ENCODE peak calls at places on chromosomes 2 and 18, in seven cellular contexts. M is aorta, E is neuronal stem cell, X is left ventricle myocardium inferior, Y is psoas muscle, O is transverse colon, S is K562. P is an unnamed sample. For H3K9me3, the result is how much of the 10 kb centered on the place peaks cover.

GRCh38 chr2:240229603-240230423 is 89.4 kb upstream of the OTOS start:
- DNase-seq in E (no peak), M (no peak), S (no peak), X (no peak), Y (no peak), O (no peak), P (no peak)

GRCh38 chr2:26481705-26482104 is 3.8 kb upstream of the OTOF start:
- DNase-seq in Y (no peak), X (no peak), O (no peak), E (no peak), S (no peak), M (no peak), P (no peak)

GRCh38 chr18:58866261-58867232 is 1.9 kb downstream of the ZNF532 start:
- DNase-seq in E (no peak), M (no peak), O (no peak), S (no peak), X (no peak), Y (no peak), P (peak)

GRCh38 chr2:67165141-67165990 is 231.8 kb upstream of the ETAA1 start:
- DNase-seq in S (no peak), X (no peak), Y (no peak), M (no peak), E (no peak), O (no peak), P (no peak)

GRCh38 chr2:137115081-137115713 is 349.9 kb downstream of the THSD7B start:
- DNase-seq in M (no peak), Y (no peak), O (no peak), E (no peak), S (no peak), X (no peak), P (no peak)

GRCh38 chr18:57807336-57808117 is 4.4 kb upstream of the ATP8B1 start:
- DNase-seq in M (no peak), X (no peak), E (no peak), Y (no peak), S (no peak), O (no peak), P (no peak)

GRCh38 chr2:71930073-71930681 is 217.5 kb downstream of the CYP26B1 start:
- DNase-seq in S (no peak), X (no peak), E (no peak), M (no peak), Y (no peak), O (peak), P (no peak)

GRCh38 chr2:47984041-47984440 is 77.7 kb upstream of the FBXO11 start:
- DNase-seq in M (no peak), E (no peak), S (no peak), Y (no peak), X (no peak), O (no peak), P (peak)

GRCh38 chr2:96503637-96504243 is 1.4 kb downstream of the NEURL3 start:
- DNase-seq in S (no peak), O (no peak), Y (no peak), E (no peak), M (no peak), X (no peak), P (no peak)

GRCh38 chr2:50491541-50492114 is 540.3 kb downstream of the NRXN1 start:
- DNase-seq in O (peak), X (no peak), M (no peak), E (peak), S (peak), Y (no peak), P (no peak)

DNA sequence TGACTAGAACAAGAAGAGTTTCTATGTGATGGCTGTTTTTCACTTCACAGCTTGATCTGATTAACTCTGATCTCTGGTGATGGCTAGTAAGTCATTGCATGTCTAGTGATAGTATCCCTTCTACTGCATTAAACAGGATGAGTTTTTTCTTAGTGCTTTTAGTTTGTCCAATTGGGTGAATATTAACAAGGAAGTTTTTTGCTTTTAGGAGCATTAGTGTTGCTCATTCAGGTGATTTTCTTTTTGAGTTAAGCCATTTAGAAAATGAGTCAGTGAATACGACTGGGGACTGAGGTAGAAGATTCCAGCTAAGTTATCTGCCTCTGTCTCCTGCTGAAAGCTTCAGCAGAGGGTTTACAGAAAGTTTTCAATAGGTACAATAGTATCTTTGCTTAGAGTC is 306.7 kb downstream of the PIK3C3 start:
- DNase-seq in E (no peak), S (no peak), O (no peak), Y (no peak), M (no peak), X (no peak), P (no peak)
- H3K9me3 ChIP-seq in E (under half), S (under half), O (under half), Y (under half), M (under half), X (under half), P (under half)

GRCh38 chr18:79733996-79734770 is 54.6 kb downstream of the CTDP1 start:
- DNase-seq in Y (no peak), E (no peak), O (no peak), S (no peak), M (peak), X (peak), P (no peak)

GRCh38 chr18:79732721-79733025 is 53.1 kb downstream of the CTDP1 start:
- DNase-seq in O (no peak), Y (no peak), S (no peak), M (no peak), X (no peak), E (no peak), P (no peak)

GRCh38 chr18:79735071-79735980 is 55.7 kb downstream of the CTDP1 start:
- DNase-seq in E (no peak), O (no peak), X (peak), M (peak), Y (no peak), S (no peak), P (peak)

GRCh38 chr18:79730804-79731203 is 51.2 kb downstream of the CTDP1 start:
- DNase-seq in M (no peak), X (no peak), E (no peak), Y (no peak), S (no peak), O (no peak), P (no peak)

GRCh38 chr18:79733135-79733609 is 53.6 kb downstream of the CTDP1 start:
- DNase-seq in E (no peak), M (no peak), O (no peak), X (no peak), Y (no peak), S (no peak), P (no peak)
- H3K9me3 ChIP-seq in E (half or more), M (under half), O (under half), X (under half), Y (under half), S (under half), P (under half)

GRCh38 chr2:89818873-89819272 is 1127.4 kb downstream of the RPIA start:
- DNase-seq in Y (no peak), M (no peak), X (no peak), S (no peak), E (no peak), O (no peak), P (no peak)

GRCh38 chr2:89820248-89820647 is 1128.8 kb downstream of the RPIA start:
- DNase-seq in M (no peak), E (no peak), S (no peak), X (no peak), O (no peak), Y (no peak), P (no peak)

GRCh38 chr2:89819809-89820208 is 1128.3 kb downstream of the RPIA start:
- DNase-seq in O (no peak), X (no peak), E (no peak), S (no peak), M (no peak), Y (no peak), P (no peak)

GRCh38 chr2:89823556-89823955 is 1132.1 kb downstream of the RPIA start:
- DNase-seq in E (no peak), M (no peak), X (no peak), O (no peak), Y (no peak), S (no peak), P (no peak)

GRCh38 chr2:89821455-89821945 is 1130.0 kb downstream of the RPIA start:
- DNase-seq in S (no peak), M (no peak), Y (no peak), E (no peak), O (no peak), X (no peak), P (no peak)
- H3K9me3 ChIP-seq in S (under half), M (under half), Y (under half), E (under half), O (under half), X (under half), P (under half)

DNA sequence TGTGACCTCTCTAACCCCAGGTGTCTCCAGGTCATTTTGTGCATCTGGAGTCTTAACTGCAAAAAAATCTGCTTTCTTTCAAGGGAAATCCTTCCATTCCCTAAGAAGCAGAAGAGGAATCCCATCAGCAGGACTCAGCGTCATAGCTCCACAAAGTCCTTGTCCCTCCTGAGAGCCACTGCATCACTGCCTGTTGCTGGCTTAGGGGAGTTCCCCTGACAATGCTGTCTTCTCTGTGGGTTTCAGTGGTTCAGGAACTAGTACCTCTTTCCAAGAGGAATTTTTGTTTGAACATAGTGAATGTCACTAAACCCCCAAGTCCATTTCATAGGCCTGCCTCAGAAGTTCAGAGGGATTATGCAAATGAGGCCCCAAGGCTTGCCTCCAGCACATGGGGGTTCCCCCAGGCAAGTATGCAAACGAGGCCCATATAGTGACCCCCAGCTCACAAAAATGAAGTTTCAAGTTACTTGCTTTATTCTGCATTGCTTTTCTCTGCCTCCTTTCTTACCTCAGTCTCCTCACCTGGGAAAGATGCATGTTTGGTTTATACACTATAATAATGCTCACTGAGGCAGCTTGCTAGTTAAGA is 513.9 kb upstream of the MEX3C start:
- DNase-seq in O (no peak), M (no peak), E (no peak), S (no peak), Y (no peak), X (no peak), P (no peak)
- H3K9me3 ChIP-seq in O (under half), M (under half), E (under half), S (under half), Y (under half), X (under half), P (under half)

DNA sequence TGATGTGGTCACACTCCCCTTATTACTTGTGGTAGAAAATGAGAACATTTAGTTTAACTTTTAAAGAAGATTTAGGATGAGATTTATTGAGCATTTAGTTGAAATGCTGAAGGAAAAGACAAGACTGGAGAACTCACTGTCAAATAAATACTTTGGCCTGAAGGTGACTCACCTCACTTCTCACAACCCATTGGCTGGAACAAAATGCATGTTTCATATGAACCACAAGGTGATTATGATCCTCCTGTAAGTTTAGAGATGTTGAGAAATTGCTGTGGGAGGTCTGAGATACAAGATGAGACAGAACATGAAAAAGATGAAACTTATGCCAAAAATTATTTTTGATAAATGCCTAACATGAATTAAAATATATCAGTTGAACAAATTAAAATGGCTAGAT is 1004.5 kb downstream of the SOCS6 start:
- DNase-seq in M (no peak), Y (no peak), S (no peak), X (no peak), E (no peak), O (no peak), P (no peak)
- H3K9me3 ChIP-seq in M (under half), Y (under half), S (under half), X (under half), E (under half), O (under half), P (under half)

GRCh38 chr18:10231220-10231619 is 223.2 kb upstream of the APCDD1 start:
- DNase-seq in X (no peak), E (no peak), O (no peak), S (no peak), M (no peak), Y (no peak), P (no peak)

GRCh38 chr18:10230072-10230471 is 224.4 kb upstream of the APCDD1 start:
- DNase-seq in E (no peak), X (no peak), Y (no peak), M (no peak), O (no peak), S (no peak), P (no peak)

GRCh38 chr18:10226971-10227370 is 227.5 kb upstream of the APCDD1 start:
- DNase-seq in S (no peak), O (no peak), Y (no peak), E (no peak), X (no peak), M (no peak), P (no peak)

GRCh38 chr18:10225300-10225699 is 229.1 kb upstream of the APCDD1 start:
- DNase-seq in M (no peak), E (no peak), X (no peak), Y (no peak), O (no peak), S (no peak), P (no peak)

DNA sequence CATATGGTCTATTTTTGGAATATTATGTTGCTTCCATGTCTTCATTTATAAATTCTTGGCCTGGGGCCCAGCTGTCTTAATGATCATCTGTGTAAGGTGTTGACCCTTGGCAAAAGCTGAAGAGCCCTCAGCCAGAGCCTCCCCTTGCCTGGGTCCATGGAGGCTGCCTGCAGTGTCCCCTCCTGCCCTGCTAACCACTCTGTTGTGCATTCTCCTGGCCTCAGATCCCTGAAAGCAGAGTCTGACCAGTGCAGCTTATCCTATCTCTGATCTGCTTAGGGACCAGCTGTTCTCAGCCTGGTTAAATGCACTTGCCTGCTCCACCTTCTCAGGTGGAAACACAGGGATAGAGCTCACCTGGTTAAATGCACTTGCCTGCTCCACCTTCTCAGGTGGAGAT is 226.1 kb upstream of the APCDD1 start:
- DNase-seq in Y (no peak), E (no peak), S (no peak), O (no peak), X (no peak), M (no peak), P (no peak)
- H3K9me3 ChIP-seq in Y (under half), E (under half), S (under half), O (under half), X (under half), M (under half), P (under half)

GRCh38 chr18:14974576-14974975 is 226.6 kb downstream of the ANKRD30B start:
- DNase-seq in X (no peak), O (no peak), S (no peak), M (no peak), Y (no peak), E (no peak), P (no peak)
- H3K9me3 ChIP-seq in X (under half), O (under half), S (under half), M (under half), Y (under half), E (under half), P (under half)

GRCh38 chr2:119040730-119041129 is 98.7 kb downstream of the MARCO start:
- DNase-seq in S (no peak), X (no peak), O (no peak), E (no peak), Y (no peak), M (no peak), P (no peak)
- H3K9me3 ChIP-seq in S (under half), X (under half), O (under half), E (under half), Y (under half), M (under half), P (under half)

GRCh38 chr2:24863636-24864035 is 56.4 kb downstream of the ADCY3 start:
- DNase-seq in O (no peak), Y (no peak), S (no peak), M (no peak), E (no peak), X (no peak), P (no peak)
- H3K9me3 ChIP-seq in O (under half), Y (under half), S (under half), M (under half), E (under half), X (under half), P (under half)

GRCh38 chr2:52594036-52594435 is 1173.6 kb upstream of the CHAC2 start:
- DNase-seq in X (no peak), E (no peak), Y (no peak), O (no peak), S (no peak), M (no peak), P (no peak)

DNA sequence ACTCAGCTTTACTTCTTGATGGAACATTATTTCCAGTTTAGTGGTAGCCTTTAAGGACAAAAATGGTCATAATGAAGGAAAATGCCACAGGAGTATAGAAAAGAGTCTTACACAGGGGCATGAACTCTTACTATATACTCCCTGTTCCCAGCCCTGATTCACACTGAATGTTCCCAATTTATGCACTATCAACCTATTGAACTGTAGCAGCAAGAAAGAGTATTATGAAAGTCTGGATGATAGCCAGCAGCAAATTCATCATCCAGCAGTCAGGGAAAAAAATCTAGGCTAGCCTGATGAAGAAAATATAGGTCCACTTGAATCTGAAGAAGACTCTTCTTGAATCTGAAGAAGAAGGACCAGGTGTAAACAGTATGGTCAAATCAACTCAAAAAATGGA is 1170.2 kb upstream of the CHAC2 start:
- DNase-seq in Y (no peak), X (no peak), O (no peak), E (no peak), S (no peak), M (no peak), P (no peak)
- H3K9me3 ChIP-seq in Y (under half), X (under half), O (under half), E (under half), S (under half), M (under half), P (under half)